ENCODE peak calls at places on chromosomes 1 and 21, in seven cellular contexts. W is CD8-positive, alpha-beta T cell; U is adrenal gland; A is progenitor cell of endocrine pancreas; I is H9; T is kidney; M is transverse colon. P is an unnamed sample.

GRCh38 chr1:151416231-151416630 is 16.9 kb downstream of the PSMB4 start:
- DNase-seq in U (peak), A (no peak), T (no peak), I (no peak), M (no peak), W (no peak), P (no peak)

GRCh38 chr1:165857046-165857801 is 29.8 kb downstream of the UCK2 start:
- DNase-seq in M (no peak), U (no peak), W (no peak), I (no peak), T (no peak), A (no peak), P (no peak)

GRCh38 chr1:42784946-42785693 is at the start of gene TMEM269:
- DNase-seq in U (peak), I (no peak), W (peak), A (no peak), M (peak), T (peak), P (peak)

GRCh38 chr1:75097686-75098085 is 36.5 kb upstream of the LHX8 start:
- DNase-seq in I (no peak), W (no peak), T (no peak), M (no peak), A (no peak), U (peak), P (no peak)

GRCh38 chr1:27937524-27937836 is 2.7 kb downstream of the SMPDL3B start:
- DNase-seq in W (no peak), T (peak), M (no peak), U (no peak), I (no peak), A (no peak), P (no peak)

GRCh38 chr1:23524716-23525401 is 6.2 kb downstream of the E2F2 start:
- DNase-seq in I (no peak), M (peak), W (peak), U (no peak), A (no peak), T (no peak), P (no peak)

GRCh38 chr21:35142036-35142825 is 93.1 kb upstream of the RUNX1 start:
- DNase-seq in I (no peak), W (no peak), T (no peak), M (no peak), A (no peak), U (no peak), P (no peak)

GRCh38 chr1:46517010-46517600 is 27.5 kb downstream of the DMBX1 start:
- DNase-seq in I (peak), T (peak), U (no peak), A (no peak), M (peak), W (no peak), P (no peak)

DNA sequence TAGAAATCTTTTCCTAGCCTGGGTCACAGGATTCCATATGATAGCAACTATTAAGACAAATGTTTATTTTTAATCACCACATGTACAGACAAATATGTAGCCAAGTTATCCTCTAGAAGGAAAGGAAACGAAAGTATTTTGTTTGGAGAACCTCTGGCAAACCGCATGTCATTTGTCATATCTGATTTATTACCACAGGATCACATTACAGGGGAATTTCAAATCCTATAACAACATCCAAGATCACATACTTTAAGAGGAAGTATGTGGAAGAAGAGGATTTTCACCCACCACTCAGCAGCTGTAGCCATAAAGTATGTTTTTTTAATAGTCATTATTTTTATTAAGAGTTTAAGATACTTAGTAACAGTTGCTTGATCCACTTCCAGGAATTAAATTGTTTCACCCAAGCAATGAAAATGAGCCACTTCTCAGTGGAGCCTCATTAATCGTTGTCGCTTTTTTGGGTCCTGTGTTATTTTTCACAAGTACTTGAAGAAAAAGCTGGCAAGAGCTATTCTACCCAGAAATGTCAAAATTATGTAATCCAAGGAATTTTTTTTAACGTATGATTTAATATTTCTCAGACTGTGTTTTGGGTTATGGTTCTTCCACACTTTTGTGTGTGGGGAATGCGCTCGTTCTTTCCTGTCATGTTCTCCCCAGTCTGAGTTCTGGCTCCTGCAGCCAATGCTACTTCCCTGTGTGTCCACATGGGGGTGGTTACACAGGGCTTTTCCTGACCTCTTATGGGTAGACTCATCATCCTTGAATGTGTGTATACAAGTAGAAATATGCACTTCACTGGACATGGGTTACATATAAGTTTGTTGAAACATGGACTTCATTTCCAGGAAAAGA is 6.9 kb downstream of the SERTAD4 start:
- DNase-seq in W (no peak), U (no peak), T (no peak), A (no peak), M (no peak), I (no peak), P (no peak)
- TF ChIP-seq CTCF in W (no peak), U (no peak), T (peak), A (peak), M (peak), I (peak), P (peak)

DNA sequence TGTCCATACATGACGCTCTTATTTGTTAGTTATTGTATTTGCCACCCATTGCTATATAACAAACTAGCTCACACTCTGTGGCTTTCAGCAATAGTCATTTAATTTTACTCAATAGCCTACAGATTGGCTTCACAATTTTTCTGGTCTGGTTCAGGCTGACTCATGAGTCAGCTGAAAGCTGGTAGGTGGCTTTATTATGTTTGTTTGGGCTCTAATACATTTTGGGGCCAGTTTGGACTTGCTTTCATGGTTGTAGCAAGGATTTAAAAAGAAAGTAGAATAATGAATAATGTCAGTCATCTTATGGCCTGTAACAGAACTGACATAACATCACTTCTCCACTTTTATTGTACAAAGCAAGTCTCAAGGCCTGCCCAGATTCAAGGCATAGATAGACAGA is 338.7 kb downstream of the LRRIQ3 start:
- DNase-seq in U (no peak), M (no peak), A (no peak), T (no peak), W (no peak), I (no peak), P (no peak)
- TF ChIP-seq CTCF in U (no peak), M (no peak), A (no peak), T (no peak), W (no peak), I (no peak), P (no peak)

GRCh38 chr1:37393585-37394120 is 80.7 kb upstream of the ZC3H12A start:
- DNase-seq in U (no peak), W (no peak), M (no peak), T (no peak), A (no peak), I (no peak), P (no peak)
- TF ChIP-seq CTCF in U (no peak), W (no peak), M (no peak), T (no peak), A (no peak), I (no peak), P (no peak)

GRCh38 chr1:229624521-229624905 is 1.4 kb downstream of the TAF5L start:
- DNase-seq in I (no peak), T (no peak), U (no peak), A (no peak), M (no peak), W (no peak), P (no peak)
- TF ChIP-seq CTCF in I (no peak), T (no peak), U (no peak), A (no peak), M (no peak), W (no peak), P (no peak)

DNA sequence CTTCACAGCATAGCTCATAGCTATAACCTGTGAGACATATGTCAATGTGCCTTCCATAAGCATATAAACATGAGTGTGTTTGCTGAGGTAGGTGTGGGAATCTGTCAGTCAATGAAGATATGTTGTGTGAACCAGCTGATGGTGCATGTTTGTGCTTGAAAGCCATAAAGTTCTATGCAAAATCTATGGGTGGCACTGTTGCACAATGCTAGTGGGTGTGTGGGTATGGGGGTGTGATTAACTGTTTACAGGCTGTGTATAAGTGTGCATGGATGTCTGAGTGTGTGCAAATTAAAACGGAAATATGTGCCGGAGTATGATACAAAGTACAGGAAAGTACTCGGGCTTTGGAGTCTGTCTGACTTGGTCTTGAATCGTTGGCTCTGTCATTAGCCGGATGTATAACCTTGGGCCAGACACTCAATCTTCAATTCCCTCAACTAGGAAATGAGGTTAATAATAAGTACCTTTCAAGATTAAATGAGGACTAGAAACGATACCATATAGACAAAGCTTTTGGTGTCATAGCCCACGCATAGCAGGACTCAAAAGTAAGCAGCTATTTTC is 926 bp upstream of the ATP2B4 start:
- DNase-seq in I (no peak), U (peak), T (no peak), M (peak), W (peak), A (no peak), P (no peak)
- TF ChIP-seq CTCF in I (no peak), U (no peak), T (peak), M (peak), W (peak), A (no peak), P (peak)

GRCh38 chr1:218299416-218299815 is 14.3 kb downstream of the RRP15 start:
- DNase-seq in I (no peak), A (no peak), M (no peak), T (no peak), W (no peak), U (no peak), P (no peak)
- TF ChIP-seq CTCF in I (peak), A (peak), M (peak), T (peak), W (no peak), U (peak), P (peak)

DNA sequence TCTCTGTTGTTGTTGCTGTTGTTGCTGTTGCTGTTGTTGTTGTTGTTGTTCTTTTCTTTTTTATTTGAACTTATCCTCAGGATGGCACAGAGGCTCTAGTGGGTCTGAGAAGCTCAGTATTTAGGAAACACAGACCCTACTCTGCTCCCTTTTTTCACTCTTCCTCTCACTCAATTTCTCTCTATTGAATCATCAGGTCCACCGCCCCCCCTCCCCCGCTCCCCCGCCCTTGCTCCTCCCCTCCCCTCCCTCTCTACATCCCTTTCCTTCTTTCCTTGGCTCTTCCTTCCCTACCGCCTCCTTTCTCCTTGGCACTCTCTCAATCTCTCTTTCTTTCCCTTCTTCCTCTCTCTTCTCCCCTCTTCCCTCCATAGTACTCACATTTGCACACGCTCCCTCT is 218.5 kb upstream of the ZC3H12A start:
- DNase-seq in T (no peak), I (no peak), M (no peak), A (no peak), U (no peak), W (no peak), P (no peak)
- TF ChIP-seq CTCF in T (no peak), I (no peak), M (no peak), A (no peak), U (no peak), W (no peak), P (no peak)

P was measured in dorsolateral prefrontal cortex.